ENCODE peak calls at places on chromosomes 11 and 22, in five cellular contexts. Z is kidney glomerular epithelial cell; I is Right ventricle myocardium superior; F is naive thymus-derived CD4-positive, alpha-beta T cell; H is Panc1. L is an unnamed sample.

GRCh38 chr11:44948155-44948554 is 2.5 kb downstream of the TP53I11 start:
- DNase-seq in Z (no peak), I (no peak), F (no peak), H (no peak), L (no peak)

GRCh38 chr11:96132437-96132836 is 208.5 kb upstream of the MTMR2 start:
- DNase-seq in Z (no peak), I (no peak), F (no peak), H (peak), L (no peak)

GRCh38 chr11:57647960-57648776 is 1.5 kb downstream of the YPEL4 start:
- DNase-seq in Z (no peak), I (no peak), F (no peak), H (no peak), L (peak)

GRCh38 chr22:44337658-44338004 is 24.9 kb upstream of the SHISAL1 start:
- DNase-seq in Z (peak), I (no peak), F (no peak), H (no peak), L (peak)

GRCh38 chr11:17747131-17747955 is 12.8 kb downstream of the KCNC1 start:
- DNase-seq in Z (no peak), I (no peak), F (no peak), H (no peak), L (no peak)

GRCh38 chr11:57568330-57568766 is 876 bp upstream of the UBE2L6 start:
- DNase-seq in Z (peak), I (no peak), F (peak), H (peak), L (no peak)

GRCh38 chr11:18720811-18721575 is 5.0 kb downstream of the IGSF22 start:
- DNase-seq in Z (peak), I (peak), F (peak), H (no peak), L (peak)

GRCh38 chr11:71367756-71368155 is 80.4 kb downstream of the DHCR7 start:
- DNase-seq in Z (no peak), I (no peak), F (no peak), H (no peak), L (no peak)

GRCh38 chr11:64935634-64936081 is at the start of gene GPHA2:
- DNase-seq in Z (no peak), I (no peak), F (no peak), H (no peak), L (peak)

GRCh38 chr11:36012410-36012809 is 68.5 kb downstream of the LDLRAD3 start:
- DNase-seq in Z (no peak), I (no peak), F (no peak), H (no peak), L (no peak)